ENCODE peak calls at places on chromosomes 11 and 22, in five cellular contexts. S is HL-60, U is stomach, Z is endothelial cell of umbilical vein, V is HCT116. G is an unnamed sample.

GRCh38 chr11:34114471-34114870 is 9.0 kb downstream of the NAT10 start:
- DNase-seq in S (no peak), U (no peak), Z (no peak), V (no peak), G (no peak)

GRCh38 chr11:119684361-119685072 is 44.5 kb downstream of the NECTIN1 start:
- DNase-seq in S (no peak), U (no peak), Z (peak), V (no peak), G (no peak)

GRCh38 chr11:123143921-123144320 is 51.1 kb downstream of the CLMP start:
- DNase-seq in S (no peak), U (no peak), Z (no peak), V (no peak), G (no peak)

GRCh38 chr22:41367680-41368542 is 13.8 kb upstream of the TEF start:
- DNase-seq in S (peak), U (peak), Z (no peak), V (no peak), G (peak)

GRCh38 chr11:9150501-9150900 is 59.1 kb upstream of the SCUBE2 start:
- DNase-seq in S (no peak), U (no peak), Z (peak), V (no peak), G (no peak)

GRCh38 chr22:41780714-41781507 is 19.6 kb upstream of the CCDC134 start:
- DNase-seq in S (peak), U (peak), Z (peak), V (no peak), G (no peak)

GRCh38 chr11:2312232-2313042 is 10.6 kb downstream of the TSPAN32 start:
- DNase-seq in S (no peak), U (no peak), Z (no peak), V (no peak), G (no peak)

GRCh38 chr11:92888701-92889100 is 80.8 kb upstream of the MTNR1B start:
- DNase-seq in S (no peak), U (no peak), Z (no peak), V (no peak), G (no peak)

GRCh38 chr11:862704-863388 is 20.2 kb downstream of the TSPAN4 start:
- DNase-seq in S (no peak), U (no peak), Z (no peak), V (no peak), G (no peak)
- TF ChIP-seq POLR2AphosphoS5 in S (no peak), U (no peak), Z (no peak), V (no peak), G (no peak)

GRCh38 chr11:65560555-65561418 is 2.6 kb upstream of the LTBP3 start:
- DNase-seq in S (no peak), U (peak), Z (peak), V (no peak), G (no peak)
- TF ChIP-seq CTCF in S (no peak), U (no peak), Z (no peak), V (no peak), G (no peak)

GRCh38 chr22:27881404-27881803 is 37.7 kb downstream of the PITPNB start:
- DNase-seq in S (no peak), U (peak), Z (peak), V (no peak), G (no peak)

GRCh38 chr22:27883656-27884350 is 35.3 kb downstream of the PITPNB start:
- DNase-seq in S (no peak), U (no peak), Z (no peak), V (no peak), G (no peak)

GRCh38 chr22:27886843-27887151 is 32.3 kb downstream of the PITPNB start:
- DNase-seq in S (no peak), U (no peak), Z (no peak), V (no peak), G (no peak)

GRCh38 chr22:27888310-27888709 is 30.7 kb downstream of the PITPNB start:
- DNase-seq in S (no peak), U (no peak), Z (no peak), V (no peak), G (no peak)

DNA sequence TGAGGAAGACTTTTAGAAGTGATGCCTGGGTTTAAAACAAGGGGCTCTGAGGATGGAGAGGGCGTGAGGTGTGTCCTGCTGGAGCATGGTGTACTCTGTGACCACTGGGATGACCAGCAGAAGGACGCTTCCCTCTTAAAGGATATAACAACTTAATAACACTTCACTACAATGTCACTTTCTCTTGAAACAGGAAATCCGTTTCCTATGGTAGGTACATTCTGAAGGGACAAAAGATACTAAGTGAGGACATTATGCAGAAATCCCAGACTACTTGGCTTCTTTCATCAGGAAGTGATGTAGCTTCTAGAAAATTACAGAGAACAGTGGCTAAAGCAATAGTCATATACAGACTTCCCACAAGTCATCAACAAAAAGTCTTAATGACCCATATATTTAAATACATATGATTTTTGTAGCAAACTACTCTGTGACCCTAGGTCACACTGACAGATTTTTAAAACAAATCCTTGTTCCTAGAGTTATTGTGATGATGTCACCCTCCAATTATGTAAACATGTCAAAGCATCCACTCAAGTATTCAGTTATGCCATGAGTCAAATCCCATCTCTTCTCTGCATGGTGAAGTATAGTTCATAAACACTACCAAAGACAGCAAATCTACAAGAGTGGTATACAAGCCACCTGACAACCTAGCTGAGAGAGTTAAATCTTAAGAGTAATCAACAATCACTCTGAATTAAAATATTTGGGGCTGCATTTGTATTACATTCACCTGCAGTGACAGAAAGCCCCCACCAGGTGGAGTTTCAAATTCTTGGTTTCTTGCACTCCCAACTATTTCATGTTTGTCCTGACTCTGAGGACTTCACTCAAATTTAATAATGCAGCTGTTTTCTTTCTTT is 32.8 kb downstream of the PITPNB start:
- DNase-seq in S (no peak), U (peak), Z (peak), V (peak), G (no peak)
- TF ChIP-seq POLR2AphosphoS5 in S (no peak), U (no peak), Z (no peak), V (no peak), G (peak)

DNA sequence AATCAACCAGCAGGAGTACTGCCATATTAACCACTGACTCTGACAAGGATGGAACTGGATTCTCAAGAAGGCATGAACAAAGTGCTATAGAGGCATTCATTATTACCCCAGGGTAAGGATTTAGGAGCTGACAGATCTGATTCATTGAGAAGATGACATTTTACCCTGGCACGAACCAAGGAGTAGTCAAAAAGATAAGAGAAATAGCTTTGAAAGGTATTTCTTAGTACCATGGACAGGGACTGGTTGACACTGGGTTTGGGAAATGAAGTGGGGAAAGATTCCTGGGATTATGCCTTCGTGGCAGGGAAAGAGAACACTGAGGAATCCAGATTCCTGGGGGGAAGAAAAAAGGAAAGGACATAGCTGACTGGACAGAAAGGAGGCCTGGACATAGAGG is 5.1 kb upstream of the SAAL1 start:
- DNase-seq in S (no peak), U (no peak), Z (no peak), V (no peak), G (no peak)
- TF ChIP-seq CTCF in S (no peak), U (no peak), Z (no peak), V (no peak), G (no peak)

G was measured in vagina.